ENCODE peak calls at places on chromosome 5, in seven cellular contexts. U, S, V, R, P, Z and J are unnamed samples.

GRCh38 chr5:38408446-38409175 is 147.8 kb downstream of the LIFR start:
- DNase-seq in U (no peak), S (no peak), V (no peak), R (no peak), P (no peak), Z (no peak), J (no peak)

GRCh38 chr5:69491838-69492390 is 676 bp upstream of the OCLN start:
- DNase-seq in U (no peak), S (no peak), V (no peak), R (no peak), P (no peak), Z (no peak), J (no peak)

GRCh38 chr5:134523543-134524136 is 1.8 kb upstream of the JADE2 start:
- DNase-seq in U (no peak), S (no peak), V (no peak), R (no peak), P (no peak), Z (no peak), J (no peak)

GRCh38 chr5:131610198-131611063 is 24.6 kb downstream of the RAPGEF6 start:
- DNase-seq in U (no peak), S (no peak), V (no peak), R (no peak), P (peak), Z (no peak), J (no peak)

GRCh38 chr5:127072861-127073846 is at the start of gene C5orf63:
- DNase-seq in U (peak), S (peak), V (peak), R (peak), P (no peak), Z (peak), J (peak)

GRCh38 chr5:173175523-173175922 is 31.2 kb downstream of the BNIP1 start:
- DNase-seq in U (no peak), S (no peak), V (no peak), R (no peak), P (no peak), Z (no peak), J (no peak)

GRCh38 chr5:178163772-178164735 is 10.4 kb upstream of the NHP2 start:
- DNase-seq in U (peak), S (peak), V (peak), R (peak), P (peak), Z (peak), J (peak)

GRCh38 chr5:88868453-88869068 is 14.4 kb downstream of the MEF2C start:
- DNase-seq in U (no peak), S (no peak), V (no peak), R (no peak), P (no peak), Z (no peak), J (no peak)

GRCh38 chr5:158718738-158719505 is 380.8 kb downstream of the EBF1 start:
- DNase-seq in U (no peak), S (no peak), V (no peak), R (no peak), P (no peak), Z (no peak), J (no peak)

GRCh38 chr5:135551593-135552447 is 16.1 kb upstream of the NEUROG1 start:
- DNase-seq in U (peak), S (no peak), V (peak), R (peak), P (peak), Z (peak), J (peak)

GRCh38 chr5:174533771-174534221 is 190.6 kb upstream of the MSX2 start:
- DNase-seq in U (no peak), S (no peak), V (no peak), R (no peak), P (peak), Z (no peak), J (no peak)

GRCh38 chr5:128777052-128777451 is 188.2 kb upstream of the SLC27A6 start:
- DNase-seq in U (no peak), S (no peak), V (no peak), R (no peak), P (no peak), Z (no peak), J (no peak)

GRCh38 chr5:180329138-180329435 is 24.0 kb downstream of the GFPT2 start:
- DNase-seq in U (no peak), S (no peak), V (no peak), R (no peak), P (peak), Z (no peak), J (no peak)

GRCh38 chr5:155839251-155840037 is 487.5 kb upstream of the SGCD start:
- DNase-seq in U (no peak), S (no peak), V (no peak), R (no peak), P (no peak), Z (no peak), J (peak)

GRCh38 chr5:13601152-13601551 is 343.3 kb downstream of the DNAH5 start:
- DNase-seq in U (no peak), S (no peak), V (no peak), R (no peak), P (no peak), Z (no peak), J (no peak)

GRCh38 chr5:14433202-14433601 is 148.4 kb upstream of the OTULINL start:
- DNase-seq in U (no peak), S (no peak), V (no peak), R (no peak), P (no peak), Z (no peak), J (no peak)

GRCh38 chr5:32836176-32836575 is 125.1 kb downstream of the NPR3 start:
- DNase-seq in U (no peak), S (no peak), V (no peak), R (no peak), P (no peak), Z (no peak), J (no peak)

GRCh38 chr5:160930361-160930760 is 78.3 kb upstream of the ATP10B start:
- DNase-seq in U (no peak), S (no peak), V (no peak), R (no peak), P (no peak), Z (no peak), J (peak)

GRCh38 chr5:176497852-176498251 is 39.4 kb downstream of the RNF44 start:
- DNase-seq in U (no peak), S (no peak), V (no peak), R (no peak), P (peak), Z (no peak), J (no peak)

GRCh38 chr5:79878721-79879336 is 112.2 kb downstream of the MTX3 start:
- DNase-seq in U (peak), S (no peak), V (no peak), R (peak), P (no peak), Z (no peak), J (peak)

GRCh38 chr5:157247267-157247666 is 18.7 kb upstream of the CYFIP2 start:
- DNase-seq in U (no peak), S (no peak), V (no peak), R (peak), P (no peak), Z (no peak), J (no peak)

GRCh38 chr5:135075621-135076585 is 41.9 kb upstream of the PITX1 start:
- DNase-seq in U (no peak), S (no peak), V (no peak), R (no peak), P (peak), Z (no peak), J (no peak)

GRCh38 chr5:18003784-18004183 is 369.5 kb downstream of the TAF11L14 start:
- DNase-seq in U (no peak), S (no peak), V (no peak), R (no peak), P (no peak), Z (no peak), J (no peak)

GRCh38 chr5:76642390-76643040 is 19.3 kb upstream of the F2RL2 start:
- DNase-seq in U (no peak), S (no peak), V (no peak), R (no peak), P (no peak), Z (no peak), J (no peak)

GRCh38 chr5:11760940-11761603 is 143.2 kb downstream of the CTNND2 start:
- DNase-seq in U (no peak), S (no peak), V (no peak), R (no peak), P (no peak), Z (no peak), J (no peak)

GRCh38 chr5:176652136-176652535 is 4.9 kb downstream of the TSPAN17 start:
- DNase-seq in U (no peak), S (no peak), V (no peak), R (no peak), P (no peak), Z (no peak), J (no peak)

GRCh38 chr5:110590187-110590586 is 136.3 kb downstream of the TMEM232 start:
- DNase-seq in U (no peak), S (no peak), V (no peak), R (no peak), P (peak), Z (no peak), J (no peak)

GRCh38 chr5:92543246-92543645 is 1037.8 kb downstream of the NR2F1-AS1 start:
- DNase-seq in U (no peak), S (no peak), V (no peak), R (no peak), P (no peak), Z (no peak), J (no peak)